ENCODE peak calls at places on chromosomes 4 and X, in six cellular contexts. D, W, T, E, Y and C are unnamed samples.

GRCh38 chr4:159178147-159178541 is 75.3 kb downstream of the RAPGEF2 start:
- DNase-seq in D (no peak), W (no peak), T (peak), E (no peak), Y (no peak), C (no peak)

GRCh38 chrX:119218198-119218597 is 17.9 kb upstream of the PGRMC1 start:
- DNase-seq in D (no peak), W (no peak), T (peak), E (no peak), Y (no peak), C (no peak)

GRCh38 chr4:78645853-78646757 is 94.5 kb downstream of the ANXA3 start:
- DNase-seq in D (peak), W (peak), T (peak), E (peak), Y (peak), C (no peak)

GRCh38 chrX:40099046-40099968 is 1.5 kb upstream of the BCOR start:
- DNase-seq in D (peak), W (no peak), T (no peak), E (no peak), Y (peak), C (peak)

GRCh38 chr4:105472871-105473339 is 957 bp downstream of the PPA2 start:
- DNase-seq in D (no peak), W (no peak), T (no peak), E (peak), Y (no peak), C (no peak)

GRCh38 chr4:122309988-122310626 is 68.7 kb upstream of the ADAD1 start:
- DNase-seq in D (no peak), W (no peak), T (peak), E (no peak), Y (peak), C (no peak)

GRCh38 chr4:183335369-183335940 is 13.2 kb upstream of the CLDN24 start:
- DNase-seq in D (no peak), W (no peak), T (peak), E (no peak), Y (peak), C (no peak)

GRCh38 chrX:1444896-1445480 is 7.7 kb downstream of the ASMTL start:
- DNase-seq in D (no peak), W (no peak), T (no peak), E (no peak), Y (no peak), C (no peak)

GRCh38 chrX:21744721-21745120 is 13.2 kb downstream of the SMPX start:
- DNase-seq in D (no peak), W (no peak), T (no peak), E (no peak), Y (no peak), C (no peak)

GRCh38 chr4:7813674-7814073 is 126.0 kb downstream of the AFAP1 start:
- DNase-seq in D (no peak), W (no peak), T (peak), E (no peak), Y (no peak), C (no peak)

GRCh38 chr4:7816771-7817170 is 122.9 kb downstream of the AFAP1 start:
- DNase-seq in D (no peak), W (no peak), T (no peak), E (no peak), Y (no peak), C (no peak)

GRCh38 chr4:7815981-7816380 is 123.7 kb downstream of the AFAP1 start:
- DNase-seq in D (no peak), W (no peak), T (no peak), E (no peak), Y (no peak), C (no peak)

GRCh38 chr4:7814451-7814850 is 125.2 kb downstream of the AFAP1 start:
- DNase-seq in D (no peak), W (no peak), T (no peak), E (no peak), Y (no peak), C (no peak)

DNA sequence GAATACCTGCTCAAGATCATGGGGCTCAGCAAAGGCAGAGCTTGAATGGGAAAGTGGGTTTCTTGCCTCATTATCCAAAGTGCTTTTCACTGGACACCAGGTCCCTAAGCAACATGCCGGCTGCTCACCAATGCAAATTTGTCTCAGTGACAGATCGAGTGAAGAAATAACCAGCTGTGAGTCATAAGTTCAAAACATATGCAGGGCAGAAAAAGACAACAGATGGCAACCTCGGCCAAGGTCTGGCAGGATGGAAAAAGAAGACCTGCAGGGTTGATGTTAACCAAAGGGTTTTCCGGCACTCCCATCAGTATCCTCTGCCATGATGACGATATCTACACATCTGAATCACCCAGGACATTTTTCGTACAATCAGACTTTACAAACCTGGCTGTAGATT is 124.1 kb downstream of the AFAP1 start:
- DNase-seq in D (no peak), W (no peak), T (peak), E (no peak), Y (no peak), C (no peak)
- TF ChIP-seq CTCF in D (no peak), W (no peak), T (peak), E (no peak), Y (no peak), C (no peak)

GRCh38 chrX:154762529-154763296 is at the start of gene DKC1:
- DNase-seq in D (peak), W (peak), T (peak), E (peak), Y (peak), C (peak)
- TF ChIP-seq CTCF in D (no peak), W (no peak), T (peak), E (no peak), Y (no peak), C (no peak)

GRCh38 chrX:155215443-155216178 is 649 bp upstream of the VBP1 start:
- DNase-seq in D (no peak), W (no peak), T (no peak), E (no peak), Y (no peak), C (no peak)
- TF ChIP-seq CTCF in D (no peak), W (no peak), T (no peak), E (no peak), Y (no peak), C (no peak)

GRCh38 chr4:59869559-59869958 is 1330.6 kb upstream of the ADGRL3 start:
- DNase-seq in D (no peak), W (no peak), T (no peak), E (no peak), Y (no peak), C (no peak)

GRCh38 chr4:59869056-59869455 is 1331.1 kb upstream of the ADGRL3 start:
- DNase-seq in D (no peak), W (no peak), T (no peak), E (no peak), Y (no peak), C (no peak)
- TF ChIP-seq CTCF in D (no peak), W (no peak), T (no peak), E (no peak), Y (no peak), C (no peak)